ENCODE peak calls at places on chromosomes 1 and 21, in nine cellular contexts. H is mammary epithelial cell; K is lower lobe of right lung; Q is astrocyte; U is heart right ventricle; Z is transverse colon; P is fibroblast of mammary gland; G is activated CD8-positive, alpha-beta T cell treated with anti-CD3 and anti-CD28 coated beads for 36 hours; W is fibroblast of lung. F is an unnamed sample.

GRCh38 chr1:45802343-45803298 is 791 bp upstream of the MAST2 start:
- DNase-seq in H (peak), K (peak), Q (peak), U (peak), Z (peak), P (peak), G (peak), W (peak), F (peak)

GRCh38 chr21:32940079-32941014 is 85.4 kb upstream of the OLIG2 start:
- DNase-seq in H (peak), K (no peak), Q (peak), U (peak), Z (peak), P (peak), G (peak), W (peak), F (peak)

GRCh38 chr1:228646717-228647522 is 88.4 kb upstream of the RHOU start:
- DNase-seq in H (peak), K (peak), Q (peak), U (no peak), Z (peak), P (peak), G (peak), W (peak), F (no peak)

GRCh38 chr1:222073307-222073995 is 331.6 kb upstream of the DUSP10 start:
- DNase-seq in H (no peak), K (no peak), Q (peak), U (no peak), Z (no peak), P (peak), G (no peak), W (peak), F (no peak)

GRCh38 chr1:237814319-237814924 is 76.3 kb downstream of the ZP4 start:
- DNase-seq in H (no peak), K (no peak), Q (no peak), U (no peak), Z (no peak), P (peak), G (no peak), W (peak), F (no peak)

GRCh38 chr1:218573871-218574270 is 228.7 kb downstream of the TGFB2 start:
- DNase-seq in H (no peak), K (no peak), Q (no peak), U (no peak), Z (no peak), P (peak), G (no peak), W (no peak), F (no peak)

GRCh38 chr1:210377934-210378333 is 49.2 kb downstream of the HHAT start:
- DNase-seq in H (no peak), K (no peak), Q (peak), U (no peak), Z (no peak), P (peak), G (no peak), W (peak), F (no peak)

GRCh38 chr1:194707074-194707473 is 1520.7 kb upstream of the B3GALT2 start:
- DNase-seq in H (no peak), K (no peak), Q (no peak), U (no peak), Z (no peak), P (no peak), G (no peak), W (no peak), F (no peak)

GRCh38 chr1:203051841-203052324 is 25.6 kb downstream of the PPFIA4 start:
- DNase-seq in H (no peak), K (no peak), Q (no peak), U (no peak), Z (no peak), P (no peak), G (no peak), W (no peak), F (no peak)

GRCh38 chr1:156042828-156043227 is 10.8 kb downstream of the UBQLN4 start:
- DNase-seq in H (no peak), K (no peak), Q (no peak), U (no peak), Z (no peak), P (no peak), G (no peak), W (no peak), F (no peak)

GRCh38 chr1:27368872-27369703 is 2.3 kb upstream of the MAP3K6 start:
- DNase-seq in H (no peak), K (no peak), Q (no peak), U (no peak), Z (no peak), P (peak), G (no peak), W (peak), F (no peak)

GRCh38 chr1:9435854-9436253 is 103.4 kb upstream of the SLC25A33 start:
- DNase-seq in H (no peak), K (no peak), Q (no peak), U (no peak), Z (no peak), P (no peak), G (no peak), W (no peak), F (no peak)

GRCh38 chr1:67674260-67675011 is 10.6 kb upstream of the GADD45A start:
- DNase-seq in H (no peak), K (no peak), Q (peak), U (peak), Z (peak), P (peak), G (peak), W (peak), F (peak)

GRCh38 chr1:41394405-41394804 is 33.2 kb downstream of the FOXO6 start:
- DNase-seq in H (no peak), K (no peak), Q (no peak), U (no peak), Z (no peak), P (no peak), G (no peak), W (no peak), F (no peak)

GRCh38 chr1:29270881-29271390 is 34.6 kb downstream of the PTPRU start:
- DNase-seq in H (no peak), K (no peak), Q (no peak), U (no peak), Z (no peak), P (no peak), G (no peak), W (peak), F (no peak)

GRCh38 chr1:25031966-25032667 is 102.0 kb upstream of the RUNX3 start:
- DNase-seq in H (no peak), K (peak), Q (peak), U (peak), Z (peak), P (peak), G (peak), W (peak), F (no peak)

GRCh38 chr1:172758242-172758641 is 99.3 kb downstream of the FASLG start:
- DNase-seq in H (peak), K (no peak), Q (no peak), U (no peak), Z (no peak), P (no peak), G (no peak), W (no peak), F (no peak)

GRCh38 chr1:10626011-10626731 is 151.4 kb downstream of the PEX14 start:
- DNase-seq in H (no peak), K (no peak), Q (no peak), U (no peak), Z (no peak), P (no peak), G (no peak), W (no peak), F (no peak)

GRCh38 chr1:203500279-203500678 is 6.3 kb downstream of the OPTC start:
- DNase-seq in H (no peak), K (no peak), Q (no peak), U (no peak), Z (no peak), P (no peak), G (no peak), W (no peak), F (no peak)

GRCh38 chr1:176949033-176949662 is 215.4 kb downstream of the ASTN1 start:
- DNase-seq in H (peak), K (peak), Q (no peak), U (peak), Z (peak), P (peak), G (peak), W (peak), F (peak)

GRCh38 chr1:64019818-64020217 is 183.6 kb upstream of the UBE2U start:
- DNase-seq in H (peak), K (no peak), Q (peak), U (no peak), Z (peak), P (peak), G (peak), W (peak), F (no peak)

GRCh38 chr1:171937938-171938337 is 96.6 kb downstream of the DNM3 start:
- DNase-seq in H (no peak), K (no peak), Q (no peak), U (no peak), Z (no peak), P (no peak), G (no peak), W (no peak), F (no peak)

GRCh38 chr1:164682570-164682969 is 123.6 kb downstream of the PBX1 start:
- DNase-seq in H (no peak), K (no peak), Q (no peak), U (no peak), Z (no peak), P (no peak), G (no peak), W (no peak), F (no peak)

GRCh38 chr1:170471310-170471839 is 60.6 kb upstream of the GORAB start:
- DNase-seq in H (no peak), K (no peak), Q (peak), U (no peak), Z (no peak), P (peak), G (no peak), W (no peak), F (no peak)

GRCh38 chr1:43366179-43366578 is 1.6 kb downstream of the ELOVL1 start:
- DNase-seq in H (peak), K (peak), Q (no peak), U (no peak), Z (peak), P (no peak), G (peak), W (no peak), F (peak)

GRCh38 chr21:45638707-45639106 is 4.8 kb upstream of the PCBP3 start:
- DNase-seq in H (no peak), K (no peak), Q (no peak), U (no peak), Z (no peak), P (no peak), G (no peak), W (no peak), F (no peak)

GRCh38 chr21:44907966-44908364 is 12.7 kb downstream of the ITGB2 start:
- DNase-seq in H (no peak), K (peak), Q (no peak), U (peak), Z (no peak), P (peak), G (no peak), W (no peak), F (no peak)

GRCh38 chr1:219058891-219059820 is 114.5 kb upstream of the LYPLAL1 start:
- DNase-seq in H (no peak), K (no peak), Q (no peak), U (no peak), Z (no peak), P (peak), G (no peak), W (peak), F (no peak)

GRCh38 chr1:206684478-206685255 is at the start of gene MAPKAPK2:
- DNase-seq in H (peak), K (peak), Q (no peak), U (peak), Z (peak), P (peak), G (peak), W (peak), F (peak)

GRCh38 chr1:153678519-153679336 is at the start of gene NPR1:
- DNase-seq in H (peak), K (peak), Q (no peak), U (peak), Z (peak), P (peak), G (peak), W (peak), F (peak)

GRCh38 chr1:180167721-180168467 is 13.2 kb downstream of the QSOX1 start:
- DNase-seq in H (peak), K (peak), Q (no peak), U (no peak), Z (peak), P (no peak), G (peak), W (no peak), F (no peak)

GRCh38 chr1:12488666-12489354 is 129.2 kb downstream of the DHRS3 start:
- DNase-seq in H (peak), K (no peak), Q (peak), U (no peak), Z (no peak), P (no peak), G (no peak), W (no peak), F (no peak)

GRCh38 chr1:81689531-81689941 is 111.2 kb upstream of the ADGRL2 start:
- DNase-seq in H (peak), K (no peak), Q (peak), U (peak), Z (no peak), P (peak), G (no peak), W (peak), F (no peak)

GRCh38 chr1:83998599-83999315 is at the start of gene TTLL7:
- DNase-seq in H (peak), K (peak), Q (no peak), U (peak), Z (peak), P (peak), G (peak), W (peak), F (peak)

GRCh38 chr1:50369008-50369634 is 54.1 kb downstream of the DMRTA2 start:
- DNase-seq in H (no peak), K (no peak), Q (no peak), U (no peak), Z (no peak), P (no peak), G (no peak), W (no peak), F (no peak)

GRCh38 chr1:19011832-19012231 is 55.4 kb upstream of the IFFO2 start:
- DNase-seq in H (no peak), K (no peak), Q (no peak), U (no peak), Z (no peak), P (no peak), G (no peak), W (no peak), F (no peak)

DNA sequence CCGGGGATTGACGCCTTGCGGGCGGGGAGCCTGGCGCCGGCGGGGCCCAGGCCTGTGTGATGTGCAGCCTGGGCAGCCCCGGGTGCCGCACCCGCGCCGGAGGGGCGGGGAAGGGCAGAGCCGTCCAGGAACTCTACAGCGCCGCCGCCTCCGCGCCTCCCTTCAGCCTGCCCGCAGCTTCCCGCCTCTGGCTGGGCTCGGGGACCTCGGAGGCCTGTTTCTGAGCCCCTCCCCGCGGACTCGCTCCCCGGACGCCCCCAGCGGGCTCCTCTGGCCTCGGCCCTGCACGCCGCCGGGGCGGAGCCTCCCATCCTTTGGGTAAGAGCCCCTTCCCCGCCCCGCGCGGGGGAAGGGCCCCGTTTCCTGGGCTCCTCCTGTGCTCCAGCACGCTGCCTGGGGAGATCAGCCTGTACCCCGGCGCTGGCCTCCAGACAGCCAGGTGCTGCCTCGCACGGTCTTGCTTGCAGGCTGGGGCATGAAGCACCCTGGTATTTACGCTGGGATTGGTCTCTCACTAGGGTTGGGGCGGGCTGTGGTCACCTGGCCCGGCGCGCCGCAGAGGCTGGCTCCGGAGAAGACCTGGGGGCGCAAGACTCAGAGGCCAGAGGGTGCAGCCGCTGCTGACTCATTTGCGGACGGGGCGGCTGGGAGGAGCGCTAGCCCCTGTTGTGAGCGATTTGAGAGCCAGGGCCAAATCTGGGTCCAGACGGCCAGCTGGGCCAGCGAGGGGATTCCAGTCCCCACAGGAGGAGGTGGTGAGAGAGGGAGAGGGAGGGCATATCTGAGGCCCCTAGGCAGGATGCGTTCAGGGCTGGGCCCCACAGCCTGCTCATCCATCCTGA is 5.7 kb upstream of the ACOT11 start:
- DNase-seq in H (peak), K (peak), Q (peak), U (no peak), Z (peak), P (peak), G (peak), W (peak), F (peak)
- TF ChIP-seq CTCF in H (peak), K (no peak), Q (no peak), U (peak), Z (no peak), P (no peak), G (no peak), W (no peak), F (no peak)

DNA sequence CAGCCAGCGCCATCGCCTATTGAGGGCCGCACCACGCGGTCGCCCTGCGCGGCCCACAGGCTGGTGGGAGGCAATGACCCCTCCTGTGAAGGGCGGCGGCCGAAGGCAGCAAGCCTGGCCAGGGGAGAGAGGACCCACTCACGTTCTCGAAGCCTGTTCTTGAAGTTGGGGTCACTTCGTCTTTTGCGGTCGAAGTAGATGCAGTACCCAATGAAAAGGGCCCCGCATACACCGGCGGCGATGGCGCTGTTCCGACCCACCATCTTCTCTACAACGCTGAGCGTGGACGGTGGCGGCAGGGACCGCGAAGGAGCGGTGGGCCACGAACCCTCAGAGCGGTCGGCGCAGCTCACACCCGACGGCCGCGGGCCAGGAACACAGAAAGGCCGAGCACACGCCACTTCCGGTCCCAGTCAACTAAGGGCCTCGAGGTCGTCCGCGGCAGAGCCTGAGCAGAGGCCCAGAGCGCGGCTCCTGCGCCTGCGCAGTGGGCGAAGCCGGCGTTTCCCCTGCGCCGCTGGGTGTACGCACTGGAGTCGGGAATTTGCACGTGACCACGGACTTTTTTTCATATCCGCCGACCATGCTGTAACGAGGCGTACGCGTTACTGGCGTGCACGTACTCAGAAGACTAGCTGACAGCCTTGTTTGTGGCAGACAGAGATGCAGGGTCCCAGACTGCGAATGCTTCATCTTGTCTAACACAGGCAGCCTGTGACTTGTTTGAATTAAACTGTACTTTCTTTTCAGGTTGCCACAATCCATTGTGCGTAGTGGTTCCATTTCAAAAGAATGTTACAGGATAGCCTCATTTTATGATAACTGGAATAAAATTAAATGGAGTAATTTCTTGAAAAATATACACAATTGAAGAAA is at the start of gene TOMM20:
- DNase-seq in H (peak), K (peak), Q (peak), U (peak), Z (peak), P (peak), G (peak), W (peak), F (peak)
- TF ChIP-seq CTCF in H (no peak), K (no peak), Q (no peak), U (no peak), Z (no peak), P (no peak), G (no peak), W (no peak), F (no peak)

GRCh38 chr1:168789501-168789900 is 60.5 kb upstream of the DPT start:
- DNase-seq in H (no peak), K (no peak), Q (no peak), U (no peak), Z (no peak), P (no peak), G (no peak), W (no peak), F (no peak)
- TF ChIP-seq CTCF in H (peak), K (no peak), Q (no peak), U (no peak), Z (no peak), P (peak), G (no peak), W (no peak), F (no peak)

DNA sequence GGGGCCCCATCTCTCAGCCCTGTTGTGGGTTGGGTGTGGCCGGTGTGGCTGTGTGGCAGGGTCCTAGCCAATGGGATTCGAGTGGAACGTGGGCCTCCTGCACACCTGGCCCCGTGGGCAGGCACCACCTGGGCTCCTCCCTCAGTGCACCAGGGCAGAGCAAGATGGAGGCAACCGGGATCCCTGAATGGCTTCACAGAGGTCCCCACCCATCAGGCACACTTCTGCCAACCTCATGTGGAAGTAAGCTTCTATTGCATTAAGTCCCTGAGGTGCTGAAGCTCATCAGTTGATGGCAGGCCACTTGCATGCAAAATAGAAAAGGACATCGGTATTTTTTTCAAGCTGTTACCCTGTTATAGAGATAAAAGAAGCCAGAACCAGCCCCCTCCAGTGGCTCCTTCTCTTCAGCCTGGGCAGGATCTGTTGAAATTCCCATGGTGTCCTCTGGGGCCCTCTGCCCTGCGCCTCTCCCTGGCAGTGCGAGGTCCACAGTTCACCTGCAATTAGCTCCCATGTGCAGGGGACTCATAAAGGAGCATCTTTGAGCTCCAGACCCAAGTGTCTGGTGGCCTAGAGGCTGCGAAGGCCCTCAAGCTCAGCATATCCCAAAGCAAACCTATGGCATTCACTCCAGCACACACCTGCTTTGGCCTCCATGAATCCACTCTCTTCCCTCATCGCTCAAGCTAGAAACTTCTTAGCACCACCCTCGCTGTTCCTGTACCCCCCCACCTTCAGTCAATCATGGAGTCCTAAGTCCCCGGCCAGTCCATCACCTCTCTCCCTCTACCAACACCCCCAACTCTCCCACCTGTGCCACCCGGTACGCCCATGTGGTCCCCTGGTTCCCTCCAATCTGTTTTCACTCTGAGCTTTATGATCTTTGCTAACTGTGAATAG is 2.1 kb upstream of the SLC45A1 start:
- DNase-seq in H (no peak), K (no peak), Q (no peak), U (no peak), Z (no peak), P (no peak), G (no peak), W (no peak), F (no peak)
- TF ChIP-seq CTCF in H (no peak), K (no peak), Q (peak), U (no peak), Z (no peak), P (peak), G (peak), W (no peak), F (no peak)